ENCODE peak calls at places on chromosomes 13 and 19, in nine cellular contexts. M is right atrium auricular region, T is BE2C, A is fibroblast of lung, O is ascending aorta, Y is pancreas, F is cardiac muscle cell, K is heart right ventricle, W is colonic mucosa. X is an unnamed sample. For H3K9me3, the result is how much of the 10 kb centered on the place peaks cover.

GRCh38 chr13:111122056-111122455 is 6.9 kb downstream of the ARHGEF7 start:
- DNase-seq in M (no peak), T (no peak), A (peak), O (no peak), Y (no peak), F (no peak), K (no peak), W (no peak), X (no peak)

GRCh38 chr19:48372904-48373303 is 8.7 kb downstream of the SYNGR4 start:
- DNase-seq in M (no peak), T (peak), A (no peak), O (no peak), Y (no peak), F (no peak), K (no peak), W (peak), X (no peak)

GRCh38 chr19:31316201-31316951 is 32.9 kb downstream of the TSHZ3 start:
- DNase-seq in M (peak), T (no peak), A (peak), O (peak), Y (no peak), F (no peak), K (peak), W (no peak), X (no peak)

GRCh38 chr19:1453525-1454371 is 3.8 kb downstream of the APC2 start:
- DNase-seq in M (no peak), T (peak), A (no peak), O (no peak), Y (peak), F (peak), K (no peak), W (no peak), X (no peak)

GRCh38 chr13:23626730-23627129 is 56.5 kb downstream of the TNFRSF19 start:
- DNase-seq in M (no peak), T (no peak), A (no peak), O (no peak), Y (no peak), F (no peak), K (no peak), W (no peak), X (no peak)

GRCh38 chr13:44323754-44324153 is 49.9 kb upstream of the SERP2 start:
- DNase-seq in M (no peak), T (no peak), A (no peak), O (no peak), Y (no peak), F (no peak), K (no peak), W (no peak), X (no peak)

GRCh38 chr13:28059214-28059613 is 41.2 kb downstream of the FLT3 start:
- DNase-seq in M (no peak), T (peak), A (peak), O (no peak), Y (peak), F (peak), K (peak), W (peak), X (no peak)

GRCh38 chr19:33781536-33781935 is 15.1 kb upstream of the KCTD15 start:
- DNase-seq in M (no peak), T (no peak), A (no peak), O (no peak), Y (no peak), F (no peak), K (no peak), W (no peak), X (no peak)

GRCh38 chr19:41967056-41967783 is 8.1 kb upstream of the RABAC1 start:
- DNase-seq in M (no peak), T (no peak), A (no peak), O (no peak), Y (no peak), F (no peak), K (no peak), W (no peak), X (no peak)

GRCh38 chr13:63843766-63844699 is 2428.4 kb upstream of the PCDH20 start:
- DNase-seq in M (no peak), T (no peak), A (no peak), O (no peak), Y (no peak), F (no peak), K (no peak), W (no peak), X (no peak)

GRCh38 chr13:103605546-103606326 is 539.5 kb upstream of the SLC10A2 start:
- DNase-seq in M (no peak), T (no peak), A (no peak), O (no peak), Y (no peak), F (no peak), K (no peak), W (no peak), X (no peak)

GRCh38 chr13:55566334-55566733 is 1574.4 kb upstream of the PRR20A start:
- DNase-seq in M (no peak), T (no peak), A (no peak), O (no peak), Y (no peak), F (no peak), K (no peak), W (no peak), X (no peak)

GRCh38 chr19:15616183-15616582 is 1.2 kb downstream of the CYP4F8 start:
- DNase-seq in M (no peak), T (no peak), A (no peak), O (no peak), Y (no peak), F (no peak), K (no peak), W (no peak), X (no peak)

GRCh38 chr13:51944428-51944827 is 66.8 kb downstream of the ATP7B start:
- DNase-seq in M (no peak), T (no peak), A (no peak), O (no peak), Y (no peak), F (no peak), K (no peak), W (no peak), X (no peak)

GRCh38 chr13:76856141-76856571 is 30.0 kb downstream of the KCTD12 start:
- DNase-seq in M (no peak), T (no peak), A (peak), O (no peak), Y (no peak), F (no peak), K (no peak), W (no peak), X (no peak)

GRCh38 chr19:45528744-45529453 is 21.6 kb downstream of the VASP start:
- DNase-seq in M (no peak), T (peak), A (peak), O (no peak), Y (peak), F (peak), K (no peak), W (peak), X (no peak)

GRCh38 chr19:9159891-9160290 is 18.9 kb upstream of the OR7D2 start:
- DNase-seq in M (no peak), T (no peak), A (no peak), O (no peak), Y (no peak), F (no peak), K (no peak), W (no peak), X (no peak)
- H3K9me3 ChIP-seq in M (under half), T (under half), A (under half), O (half or more), Y (under half), F (under half), K (under half), W (under half), X (under half)

GRCh38 chr19:27795369-27795768 is 1417.6 kb downstream of the UQCRFS1 start:
- DNase-seq in M (no peak), T (no peak), A (no peak), O (no peak), Y (no peak), F (no peak), K (no peak), W (no peak), X (no peak)
- H3K4me3 ChIP-seq in M (peak), T (no peak), A (no peak), O (no peak), Y (no peak), F (no peak), K (no peak), W (no peak), X (no peak)

GRCh38 chr19:51873097-51873496 is 14.7 kb downstream of the ZNF577 start:
- DNase-seq in M (no peak), T (no peak), A (no peak), O (no peak), Y (no peak), F (no peak), K (no peak), W (no peak), X (no peak)
- H3K9me3 ChIP-seq in M (half or more), T (under half), A (under half), O (half or more), Y (under half), F (under half), K (half or more), W (under half), X (half or more)

GRCh38 chr13:40231311-40231710 is 435.1 kb downstream of the FOXO1 start:
- DNase-seq in M (no peak), T (no peak), A (no peak), O (no peak), Y (no peak), F (no peak), K (no peak), W (no peak), X (no peak)
- H3K4me3 ChIP-seq in M (no peak), T (no peak), A (no peak), O (no peak), Y (no peak), F (no peak), K (no peak), W (no peak), X (no peak)

GRCh38 chr19:2846180-2846935 is 5.1 kb downstream of the ZNF555 start:
- DNase-seq in M (no peak), T (no peak), A (no peak), O (no peak), Y (no peak), F (no peak), K (no peak), W (no peak), X (no peak)
- H3K9me3 ChIP-seq in M (under half), T (under half), A (under half), O (half or more), Y (under half), F (under half), K (half or more), W (under half), X (under half)

GRCh38 chr19:4406626-4407025 is 4.2 kb downstream of the CHAF1A start:
- DNase-seq in M (no peak), T (no peak), A (no peak), O (no peak), Y (no peak), F (no peak), K (no peak), W (no peak), X (no peak)

GRCh38 chr19:4405977-4406376 is 3.5 kb downstream of the CHAF1A start:
- DNase-seq in M (no peak), T (no peak), A (no peak), O (no peak), Y (no peak), F (no peak), K (no peak), W (no peak), X (no peak)

GRCh38 chr19:4414144-4414799 is 11.8 kb downstream of the CHAF1A start:
- DNase-seq in M (no peak), T (no peak), A (peak), O (no peak), Y (no peak), F (no peak), K (no peak), W (no peak), X (no peak)

GRCh38 chr19:4413588-4413987 is 11.1 kb downstream of the CHAF1A start:
- DNase-seq in M (no peak), T (no peak), A (no peak), O (no peak), Y (no peak), F (no peak), K (no peak), W (no peak), X (no peak)

DNA sequence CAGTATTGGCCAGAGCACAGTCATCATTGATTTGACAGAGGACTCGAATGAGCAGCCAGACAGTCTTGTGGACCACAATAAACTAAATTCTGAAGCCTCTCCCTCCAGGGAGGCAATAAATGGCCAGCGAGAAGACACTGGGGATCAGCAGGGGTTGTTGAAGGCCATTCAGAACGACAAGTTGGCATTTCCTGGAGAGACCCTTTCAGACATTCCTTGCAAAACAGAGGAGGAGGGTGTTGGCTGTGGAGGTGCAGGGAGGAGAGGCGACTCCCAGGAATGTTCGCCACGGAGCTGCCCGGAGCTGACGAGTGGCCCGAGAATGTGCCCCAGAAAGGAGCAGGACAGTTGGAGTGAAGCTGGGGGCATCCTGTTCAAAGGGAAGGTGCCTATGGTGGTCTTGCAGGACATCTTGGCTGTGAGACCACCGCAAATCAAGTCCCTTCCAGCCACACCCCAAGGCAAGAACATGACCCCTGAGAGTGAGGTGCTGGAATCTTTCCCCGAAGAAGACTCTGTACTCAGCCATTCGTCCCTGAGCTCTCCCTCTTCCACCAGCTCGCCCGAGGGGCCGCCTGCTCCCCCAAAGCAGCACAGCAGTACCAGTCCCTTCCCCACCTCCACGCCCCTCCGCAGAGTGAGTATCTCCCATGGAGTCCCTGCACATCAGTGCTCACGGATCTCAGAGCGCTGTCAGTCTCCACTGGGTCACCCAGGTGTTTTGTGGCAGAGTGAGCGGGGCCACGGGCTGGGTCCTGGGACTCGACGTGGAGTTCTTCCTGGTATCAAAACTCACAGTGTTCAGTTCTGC is 6.9 kb downstream of the CHAF1A start:
- DNase-seq in M (no peak), T (no peak), A (no peak), O (no peak), Y (no peak), F (no peak), K (no peak), W (no peak), X (no peak)
- H3K4me3 ChIP-seq in M (no peak), T (no peak), A (no peak), O (no peak), Y (no peak), F (no peak), K (no peak), W (no peak), X (no peak)

DNA sequence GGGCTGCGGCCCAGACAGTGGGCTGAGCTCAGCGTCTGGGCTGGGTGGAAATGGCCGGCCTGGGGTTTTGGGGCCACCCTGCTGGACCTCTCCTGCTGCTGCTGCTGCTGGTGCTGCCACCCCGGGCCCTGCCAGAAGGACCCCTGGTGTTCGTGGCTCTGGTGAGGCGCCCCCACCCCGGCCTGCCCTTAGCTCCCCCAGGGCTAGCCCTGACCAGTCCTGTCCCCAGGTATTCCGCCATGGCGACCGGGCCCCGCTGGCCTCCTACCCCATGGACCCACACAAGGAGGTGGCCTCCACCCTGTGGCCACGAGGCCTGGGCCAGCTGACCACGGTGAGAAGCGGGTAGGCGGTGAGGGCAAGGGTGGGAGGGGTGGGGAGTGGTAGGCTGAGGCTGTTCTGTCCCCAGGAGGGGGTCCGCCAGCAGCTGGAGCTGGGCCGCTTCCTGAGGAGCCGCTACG is at the start of gene ACP4:
- DNase-seq in M (no peak), T (no peak), A (no peak), O (no peak), Y (no peak), F (no peak), K (no peak), W (no peak), X (no peak)
- H3K9me3 ChIP-seq in M (under half), T (under half), A (under half), O (under half), Y (under half), F (under half), K (under half), W (under half), X (under half)

DNA sequence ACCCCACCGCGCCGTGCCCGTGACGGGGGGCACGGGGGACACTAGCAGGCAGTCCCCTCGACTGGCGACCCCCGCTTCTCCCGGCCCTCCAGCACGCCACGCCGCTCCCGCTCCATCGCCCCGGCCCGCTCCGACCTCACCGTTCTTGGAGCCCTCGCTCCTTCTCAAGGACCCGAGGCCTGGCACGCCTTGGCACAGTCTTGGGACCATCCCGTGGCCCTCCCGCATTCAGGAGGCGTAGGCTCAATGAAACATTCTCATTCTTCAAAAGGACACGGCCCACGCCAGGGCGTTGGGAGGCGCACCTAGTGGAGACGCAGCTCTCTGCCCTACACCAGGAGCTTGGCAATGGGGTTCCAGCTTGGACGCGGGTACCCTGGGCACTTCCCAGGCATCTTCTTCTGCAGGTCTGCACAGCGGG is 473 bp upstream of the CERS1 start:
- DNase-seq in M (no peak), T (no peak), A (no peak), O (no peak), Y (no peak), F (peak), K (no peak), W (no peak), X (no peak)
- H3K4me3 ChIP-seq in M (peak), T (no peak), A (no peak), O (peak), Y (no peak), F (peak), K (no peak), W (no peak), X (no peak)

DNA sequence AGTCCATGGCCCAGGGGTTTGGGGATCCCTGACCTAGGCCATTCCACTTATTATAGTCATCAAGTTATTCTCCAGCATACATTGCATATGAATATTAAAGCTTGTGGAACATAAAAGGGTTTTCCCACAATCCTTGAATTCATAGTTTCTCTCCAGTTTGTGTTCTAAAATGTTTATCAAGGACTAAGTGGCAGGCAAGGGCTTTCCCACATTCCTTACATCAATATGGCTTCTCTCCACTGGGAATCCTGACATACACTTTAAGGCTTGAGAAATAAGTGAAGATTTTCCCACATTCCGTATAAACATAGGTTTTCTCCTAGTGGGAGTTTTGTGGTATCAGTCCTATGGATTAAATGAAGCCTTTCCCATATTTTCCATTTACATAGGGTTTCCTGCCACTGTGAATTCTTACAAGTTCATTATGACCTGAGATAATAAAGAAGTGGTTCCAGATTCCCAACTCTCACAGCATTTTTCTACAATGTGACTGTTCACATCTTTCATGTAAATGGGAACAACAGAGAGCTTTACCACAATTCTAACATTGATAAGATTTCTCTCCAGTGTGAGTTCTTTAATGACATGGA is 14.5 kb downstream of the ZNF426 start:
- DNase-seq in M (no peak), T (no peak), A (peak), O (no peak), Y (no peak), F (no peak), K (no peak), W (no peak), X (no peak)
- H3K9me3 ChIP-seq in M (half or more), T (under half), A (under half), O (half or more), Y (under half), F (under half), K (half or more), W (under half), X (half or more)

GRCh38 chr13:95201814-95202521 is 99.3 kb downstream of the ABCC4 start:
- DNase-seq in M (no peak), T (peak), A (peak), O (no peak), Y (no peak), F (no peak), K (no peak), W (no peak), X (no peak)
- H3K4me3 ChIP-seq in M (no peak), T (no peak), A (no peak), O (no peak), Y (no peak), F (no peak), K (no peak), W (no peak), X (no peak)

X was measured in thoracic aorta.